ENCODE peak calls at places on chromosomes 2 and 18, in seven cellular contexts. One of them, this sample, is unnamed.

GRCh38 chr2:170743530-170744239 is 26.5 kb upstream of the ERICH2 start:
- DNase-seq in kidney glomerular epithelial cell: no peak
- DNase-seq in activated CD4-positive, alpha-beta T cell treated with anti-CD3 and anti-CD28 coated beads, Interleukin-2, amount 50 U/mL, for 24 hours: no peak
- DNase-seq in DMS79: no peak
- DNase-seq in transverse colon: no peak
- DNase-seq in HEK293T: no peak
- DNase-seq in right lobe of liver: no peak
- DNase-seq in this sample: no peak

GRCh38 chr18:79022603-79023002 is 43.0 kb downstream of the SALL3 start:
- DNase-seq in kidney glomerular epithelial cell: no peak
- DNase-seq in activated CD4-positive, alpha-beta T cell treated with anti-CD3 and anti-CD28 coated beads, Interleukin-2, amount 50 U/mL, for 24 hours: no peak
- DNase-seq in DMS79: no peak
- DNase-seq in transverse colon: no peak
- DNase-seq in HEK293T: no peak
- DNase-seq in right lobe of liver: no peak
- DNase-seq in this sample: no peak

GRCh38 chr18:74796928-74797576 is 199.4 kb downstream of the ZNF407 start:
- DNase-seq in kidney glomerular epithelial cell: peak
- DNase-seq in activated CD4-positive, alpha-beta T cell treated with anti-CD3 and anti-CD28 coated beads, Interleukin-2, amount 50 U/mL, for 24 hours: no peak
- DNase-seq in DMS79: no peak
- DNase-seq in transverse colon: no peak
- DNase-seq in HEK293T: no peak
- DNase-seq in right lobe of liver: peak
- DNase-seq in this sample: no peak

GRCh38 chr2:18349421-18349820 is 211.0 kb downstream of the RDH14 start:
- DNase-seq in kidney glomerular epithelial cell: no peak
- DNase-seq in activated CD4-positive, alpha-beta T cell treated with anti-CD3 and anti-CD28 coated beads, Interleukin-2, amount 50 U/mL, for 24 hours: no peak
- DNase-seq in DMS79: no peak
- DNase-seq in transverse colon: no peak
- DNase-seq in HEK293T: no peak
- DNase-seq in right lobe of liver: no peak
- DNase-seq in this sample: no peak

GRCh38 chr2:110770696-110771425 is 38.5 kb downstream of the ACOXL start:
- DNase-seq in kidney glomerular epithelial cell: peak
- DNase-seq in activated CD4-positive, alpha-beta T cell treated with anti-CD3 and anti-CD28 coated beads, Interleukin-2, amount 50 U/mL, for 24 hours: no peak
- DNase-seq in DMS79: no peak
- DNase-seq in transverse colon: no peak
- DNase-seq in HEK293T: no peak
- DNase-seq in right lobe of liver: no peak
- DNase-seq in this sample: peak

GRCh38 chr2:215760526-215760925 is 252.8 kb downstream of the MREG start:
- DNase-seq in kidney glomerular epithelial cell: no peak
- DNase-seq in activated CD4-positive, alpha-beta T cell treated with anti-CD3 and anti-CD28 coated beads, Interleukin-2, amount 50 U/mL, for 24 hours: no peak
- DNase-seq in DMS79: no peak
- DNase-seq in transverse colon: no peak
- DNase-seq in HEK293T: no peak
- DNase-seq in right lobe of liver: no peak
- DNase-seq in this sample: no peak

GRCh38 chr18:57062841-57063240 is 84.0 kb upstream of the BOD1L2 start:
- DNase-seq in kidney glomerular epithelial cell: no peak
- DNase-seq in activated CD4-positive, alpha-beta T cell treated with anti-CD3 and anti-CD28 coated beads, Interleukin-2, amount 50 U/mL, for 24 hours: no peak
- DNase-seq in DMS79: no peak
- DNase-seq in transverse colon: no peak
- DNase-seq in HEK293T: no peak
- DNase-seq in right lobe of liver: no peak
- DNase-seq in this sample: no peak

GRCh38 chr18:54551590-54551989 is 39.5 kb upstream of the DYNAP start:
- DNase-seq in kidney glomerular epithelial cell: no peak
- DNase-seq in activated CD4-positive, alpha-beta T cell treated with anti-CD3 and anti-CD28 coated beads, Interleukin-2, amount 50 U/mL, for 24 hours: no peak
- DNase-seq in DMS79: no peak
- DNase-seq in transverse colon: no peak
- DNase-seq in HEK293T: no peak
- DNase-seq in right lobe of liver: no peak
- DNase-seq in this sample: no peak

GRCh38 chr18:22483407-22483806 is 65.7 kb upstream of the CTAGE1 start:
- DNase-seq in kidney glomerular epithelial cell: no peak
- DNase-seq in activated CD4-positive, alpha-beta T cell treated with anti-CD3 and anti-CD28 coated beads, Interleukin-2, amount 50 U/mL, for 24 hours: no peak
- DNase-seq in DMS79: no peak
- DNase-seq in transverse colon: no peak
- DNase-seq in HEK293T: no peak
- DNase-seq in right lobe of liver: no peak
- DNase-seq in this sample: no peak

GRCh38 chr2:26696352-26696816 is 3.9 kb downstream of the KCNK3 start:
- DNase-seq in kidney glomerular epithelial cell: peak
- DNase-seq in activated CD4-positive, alpha-beta T cell treated with anti-CD3 and anti-CD28 coated beads, Interleukin-2, amount 50 U/mL, for 24 hours: no peak
- DNase-seq in DMS79: no peak
- DNase-seq in transverse colon: no peak
- DNase-seq in HEK293T: no peak
- DNase-seq in right lobe of liver: no peak
- DNase-seq in this sample: peak

This sample was measured in H4.